ENCODE peak calls at places on chromosomes 5 and 9, in five cellular contexts. B is CD8-positive, alpha-beta T cell; T is H9; Z is endothelial cell; I is progenitor cell of endocrine pancreas. N is an unnamed sample.

GRCh38 chr9:129990269-129991005 is 52.6 kb downstream of the FNBP1 start:
- DNase-seq in B (no peak), T (no peak), Z (no peak), I (no peak), N (no peak)

GRCh38 chr9:79254900-79255651 is 316.7 kb upstream of the TLE4 start:
- DNase-seq in B (no peak), T (peak; percentile 44), Z (no peak), I (no peak), N (no peak)

GRCh38 chr9:115777610-115778009 is 376.0 kb upstream of the PAPPA start:
- DNase-seq in B (no peak), T (no peak), Z (no peak), I (no peak), N (no peak)

GRCh38 chr5:154972476-154973080 is 31.7 kb downstream of the MRPL22 start:
- DNase-seq in B (no peak), T (peak; percentile 38), Z (peak; percentile 60), I (peak; percentile 23), N (peak; percentile 47)

GRCh38 chr5:1017691-1018455 is 9.3 kb downstream of the NKD2 start:
- DNase-seq in B (no peak), T (no peak), Z (no peak), I (no peak), N (no peak)

GRCh38 chr9:134294228-134295071 is 31.8 kb upstream of the RXRA start:
- DNase-seq in B (no peak), T (no peak), Z (no peak), I (no peak), N (peak; percentile 49)

GRCh38 chr5:150918613-150919012 is 13.8 kb upstream of the ZNF300 start:
- DNase-seq in B (no peak), T (no peak), Z (no peak), I (no peak), N (no peak)

GRCh38 chr5:133489632-133490031 is 122.7 kb downstream of the FSTL4 start:
- DNase-seq in B (no peak), T (no peak), Z (no peak), I (no peak), N (no peak)

GRCh38 chr5:181052928-181053759 is 13.1 kb downstream of the BTNL9 start:
- DNase-seq in B (no peak), T (no peak), Z (peak; percentile 32), I (no peak), N (peak; percentile 55)

GRCh38 chr5:113063927-113064326 is 87.3 kb downstream of the DCP2 start:
- DNase-seq in B (no peak), T (peak; percentile 10), Z (no peak), I (no peak), N (no peak)

GRCh38 chr5:42496397-42497156 is 73.3 kb downstream of the GHR start:
- DNase-seq in B (no peak), T (no peak), Z (no peak), I (no peak), N (no peak)

GRCh38 chr9:105157178-105157583 is 87.3 kb upstream of the SLC44A1 start:
- DNase-seq in B (peak; percentile 1), T (peak; percentile 46), Z (peak; percentile 31), I (no peak), N (peak; percentile 51)

DNA sequence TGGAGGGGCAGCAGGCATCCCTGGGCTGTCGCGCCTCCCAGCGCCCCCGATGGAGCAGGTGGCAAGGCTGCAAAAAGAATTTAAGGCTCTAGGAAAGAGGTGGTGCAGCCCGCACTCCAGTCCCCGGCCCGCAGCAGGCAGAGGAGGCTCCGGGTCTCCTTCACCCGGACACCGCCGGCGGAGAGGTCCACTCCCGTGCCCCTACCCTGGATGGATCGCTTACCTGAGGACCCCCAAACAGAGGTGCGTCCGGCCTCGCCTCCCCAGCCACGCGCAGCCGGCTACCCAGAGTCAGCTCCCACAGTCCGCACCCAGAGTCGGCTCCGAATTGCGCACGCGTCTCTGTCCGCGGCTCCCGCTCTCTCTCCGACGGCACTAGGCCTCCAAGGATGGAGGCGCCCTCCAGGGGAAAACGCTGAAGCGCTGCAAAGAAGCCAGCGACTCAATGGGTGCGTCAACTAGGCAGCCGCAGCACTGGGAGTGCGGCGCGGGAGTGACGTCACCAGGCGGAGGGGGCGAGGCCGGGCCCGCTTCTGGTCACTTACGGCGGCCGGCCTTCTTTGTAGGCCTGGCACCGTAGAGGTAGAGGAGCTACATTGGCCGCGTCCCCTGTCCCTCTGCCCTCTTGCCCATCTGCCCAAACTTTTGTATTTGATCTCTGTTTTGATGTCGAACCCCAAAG is at the start of gene ELP1:
- DNase-seq in B (peak; percentile 87), T (peak; percentile 95), Z (peak; percentile 88), I (peak; percentile 92), N (peak; percentile 96)
- TF ChIP-seq CTCF in B (no peak), T (no peak), Z (no peak), I (peak; percentile 41), N (no peak)

DNA sequence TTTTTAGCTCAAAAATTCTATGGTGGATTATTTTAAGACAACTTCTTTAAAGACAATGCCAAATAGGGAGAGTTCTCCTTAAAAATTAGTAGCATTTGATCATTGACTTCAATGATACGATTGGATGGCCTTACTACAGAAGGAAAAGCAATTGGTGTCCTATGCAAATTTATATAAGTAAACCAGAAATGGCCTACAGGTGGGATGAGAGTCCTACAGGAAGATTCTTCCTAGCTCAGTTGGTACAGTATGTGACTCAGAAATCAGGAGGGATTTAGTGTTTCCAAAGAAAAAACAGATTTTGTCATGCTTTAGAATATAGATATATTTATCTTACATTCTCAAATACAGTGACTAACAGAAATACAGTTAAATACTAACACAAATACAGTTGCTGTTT is 6.5 kb downstream of the ANKRA2 start:
- DNase-seq in B (no peak), T (no peak), Z (no peak), I (no peak), N (no peak)
- TF ChIP-seq CTCF in B (no peak), T (no peak), Z (no peak), I (no peak), N (no peak)

GRCh38 chr5:59786271-59786805 is 107.2 kb downstream of the PDE4D start:
- DNase-seq in B (no peak), T (no peak), Z (no peak), I (no peak), N (no peak)
- TF ChIP-seq CTCF in B (no peak), T (no peak), Z (no peak), I (no peak), N (no peak)

GRCh38 chr9:98256632-98257218 is 1.3 kb upstream of the TBC1D2 start:
- DNase-seq in B (peak; percentile 20), T (no peak), Z (no peak), I (no peak), N (peak; percentile 16)

GRCh38 chr9:98254236-98255063 is 999 bp downstream of the TBC1D2 start:
- DNase-seq in B (no peak), T (no peak), Z (no peak), I (no peak), N (no peak)

GRCh38 chr9:98255064-98255577 is 328 bp downstream of the TBC1D2 start:
- DNase-seq in B (peak; percentile 7), T (no peak), Z (peak; percentile 38), I (peak; percentile 14), N (no peak)

GRCh38 chr9:98253563-98253962 is 1.9 kb downstream of the TBC1D2 start:
- DNase-seq in B (no peak), T (no peak), Z (no peak), I (no peak), N (no peak)

DNA sequence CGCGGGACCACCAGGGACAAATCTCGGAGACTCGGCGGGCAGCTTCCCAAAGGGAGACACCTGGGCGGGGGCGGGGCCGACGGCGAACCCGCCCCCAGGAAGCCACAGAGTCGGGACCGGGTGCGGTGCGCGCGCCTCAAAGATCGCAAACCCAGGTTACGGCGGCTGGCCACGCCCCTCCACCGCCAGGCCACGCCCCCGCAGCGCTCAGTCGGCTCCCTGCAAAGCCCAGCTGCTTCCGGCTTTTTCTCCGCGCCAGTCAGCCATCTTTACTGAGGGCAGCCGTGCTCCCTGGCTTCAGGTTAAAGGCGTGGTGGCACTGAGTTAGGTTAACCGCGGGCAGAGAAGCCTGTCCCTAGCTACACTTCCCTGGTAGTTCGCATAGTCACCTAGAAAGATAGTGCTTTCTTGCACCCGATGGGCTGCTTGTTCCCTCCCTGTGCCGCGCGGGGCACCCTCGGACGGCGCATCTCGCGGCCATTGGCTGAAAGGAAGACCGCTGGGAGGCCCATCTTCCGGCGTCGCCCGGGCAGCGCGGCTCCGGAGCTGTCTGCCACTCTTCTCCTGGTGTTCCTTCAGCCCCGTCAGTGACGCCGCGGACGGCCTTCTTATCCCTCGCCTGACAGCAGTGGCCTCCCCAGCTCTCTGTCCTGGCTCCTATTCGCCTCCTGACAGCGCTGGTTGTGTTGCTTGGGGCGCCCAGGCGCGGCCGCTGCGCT is at the start of gene TBC1D2:
- DNase-seq in B (peak; percentile 97), T (peak; percentile 97), Z (peak; percentile 97), I (peak; percentile 97), N (peak; percentile 98)
- TF ChIP-seq CTCF in B (peak; percentile 13), T (peak; percentile 11), Z (no peak), I (peak; percentile 38), N (no peak)

DNA sequence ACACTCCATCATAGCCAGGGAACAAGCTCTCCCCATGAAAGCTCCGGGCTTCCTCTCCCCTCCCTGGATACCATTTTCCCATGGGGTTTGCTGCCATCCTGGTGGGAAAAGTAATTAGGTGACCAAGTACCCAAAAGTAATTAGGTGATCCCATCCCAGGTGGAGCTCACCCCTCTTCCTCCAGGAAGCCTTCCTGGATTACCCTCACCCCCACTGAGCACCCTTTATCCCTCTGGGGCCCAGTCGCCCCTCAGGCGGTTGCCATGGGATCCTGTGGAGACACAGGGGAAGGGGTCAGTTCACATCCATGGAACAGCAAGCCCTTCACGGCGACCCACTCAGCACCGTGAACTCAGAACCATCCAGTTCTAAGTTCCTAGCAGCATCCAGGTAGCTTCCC is 74.8 kb upstream of the RAPGEF1 start:
- DNase-seq in B (no peak), T (no peak), Z (no peak), I (no peak), N (no peak)
- TF ChIP-seq CTCF in B (no peak), T (no peak), Z (no peak), I (no peak), N (no peak)

GRCh38 chr9:121735065-121735791 is 83.8 kb downstream of the DAB2IP start:
- DNase-seq in B (no peak), T (peak; percentile 89), Z (peak; percentile 49), I (no peak), N (peak; percentile 40)
- TF ChIP-seq CTCF in B (peak; percentile 19), T (peak; percentile 74), Z (no peak), I (peak; percentile 36), N (peak; percentile 29)

DNA sequence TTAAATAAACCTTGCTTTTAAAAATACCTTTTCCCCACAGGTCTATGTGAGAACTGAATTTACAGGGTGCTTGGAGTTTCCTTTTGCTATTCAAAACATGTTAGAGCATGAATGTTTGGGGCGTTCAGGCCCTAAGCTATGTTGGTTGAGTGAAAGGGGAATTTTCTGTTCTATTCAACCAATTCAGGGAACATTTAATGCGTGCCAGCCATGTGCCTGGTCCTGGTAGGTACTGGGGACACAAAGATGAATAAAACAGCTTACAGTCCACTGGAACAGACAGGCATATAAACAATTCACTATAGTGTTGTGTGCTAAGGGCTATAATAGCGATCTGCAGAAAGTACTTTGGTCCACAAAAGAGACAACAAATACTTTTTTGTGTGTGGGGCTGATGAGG is 108.5 kb downstream of the ZSWIM6 start:
- DNase-seq in B (no peak), T (no peak), Z (no peak), I (no peak), N (no peak)
- TF ChIP-seq CTCF in B (no peak), T (no peak), Z (no peak), I (no peak), N (no peak)

GRCh38 chr5:44807269-44807668 is 1.5 kb upstream of the MRPS30 start:
- DNase-seq in B (no peak), T (no peak), Z (no peak), I (no peak), N (no peak)

GRCh38 chr5:44809215-44809955 is 638 bp downstream of the MRPS30 start:
- DNase-seq in B (peak; percentile 22), T (peak; percentile 34), Z (peak; percentile 33), I (peak; percentile 30), N (peak; percentile 51)

GRCh38 chr5:44809956-44810276 is 1.2 kb downstream of the MRPS30 start:
- DNase-seq in B (no peak), T (no peak), Z (no peak), I (no peak), N (no peak)

GRCh38 chr5:44808435-44809214 is at the start of gene MRPS30:
- DNase-seq in B (peak; percentile 81), T (peak; percentile 98), Z (peak; percentile 82), I (peak; percentile 77), N (peak; percentile 85)
- TF ChIP-seq CTCF in B (peak; percentile 48), T (peak; percentile 61), Z (no peak), I (peak; percentile 55), N (peak; percentile 29)

N was measured in nephron progenitor cell.